ENCODE peak calls at places on chromosomes 4 and X, in nine cellular contexts. C is neuronal stem cell, A is GM23248, F is upper lobe of right lung, Y is psoas muscle, G is right atrium auricular region, I is tibial artery, U is heart left ventricle, X is uterus. S is an unnamed sample.

GRCh38 chr4:121597346-121597934 is 99.3 kb downstream of the ANXA5 start:
- DNase-seq in I (no peak), U (no peak), X (no peak), A (peak; percentile 38), Y (no peak), G (no peak), F (no peak), C (no peak), S (no peak)

GRCh38 chr4:19455196-19455595 is 796.5 kb upstream of the SLIT2 start:
- DNase-seq in F (no peak), Y (no peak), X (no peak), I (no peak), G (no peak), C (no peak), A (no peak), U (no peak), S (peak; percentile 25)

GRCh38 chr4:113101669-113102068 is 52.2 kb downstream of the ANK2 start:
- DNase-seq in G (no peak), I (no peak), C (no peak), F (no peak), A (peak; percentile 65), U (no peak), X (no peak), Y (no peak), S (no peak)

GRCh38 chr4:184756399-184756798 is 22.5 kb upstream of the CENPU start:
- DNase-seq in I (peak; percentile 54), A (peak; percentile 43), G (no peak), Y (no peak), X (peak; percentile 46), C (no peak), U (no peak), F (no peak), S (no peak)

GRCh38 chrX:132858018-132858417 is 100.4 kb downstream of the HS6ST2 start:
- DNase-seq in F (no peak), U (no peak), A (no peak), Y (no peak), I (no peak), G (no peak), X (no peak), C (no peak), S (no peak)

GRCh38 chr4:184812181-184812542 is 13.6 kb downstream of the ACSL1 start:
- DNase-seq in I (no peak), A (no peak), U (no peak), Y (no peak), G (no peak), X (no peak), C (no peak), F (no peak), S (no peak)

GRCh38 chr4:27463816-27464215 is 603.2 kb downstream of the STIM2 start:
- DNase-seq in U (no peak), F (no peak), X (no peak), C (no peak), Y (no peak), I (no peak), G (no peak), A (peak; percentile 42), S (no peak)

GRCh38 chr4:128571747-128572146 is 237.8 kb upstream of the JADE1 start:
- DNase-seq in U (no peak), A (peak; percentile 93), I (peak; percentile 75), Y (no peak), F (no peak), X (peak; percentile 67), G (peak; percentile 76), C (no peak), S (no peak)

GRCh38 chrX:11641368-11641767 is 24.4 kb downstream of the ARHGAP6 start:
- DNase-seq in C (no peak), G (no peak), F (no peak), X (no peak), A (peak; percentile 19), Y (no peak), I (no peak), U (no peak), S (no peak)

GRCh38 chrX:101347859-101348451 is 587 bp downstream of the TIMM8A start:
- DNase-seq in F (no peak), U (no peak), C (no peak), G (no peak), Y (no peak), A (peak; percentile 59), I (no peak), X (no peak), S (no peak)

GRCh38 chr4:154349829-154350228 is 141.8 kb downstream of the DCHS2 start:
- DNase-seq in F (no peak), A (peak; percentile 37), I (no peak), Y (no peak), X (no peak), G (no peak), U (no peak), C (no peak), S (no peak)

GRCh38 chr4:37976513-37976912 is 16.3 kb downstream of the PTTG2 start:
- DNase-seq in Y (no peak), U (no peak), A (peak; percentile 34), X (no peak), I (no peak), C (no peak), F (no peak), G (no peak), S (no peak)

DNA sequence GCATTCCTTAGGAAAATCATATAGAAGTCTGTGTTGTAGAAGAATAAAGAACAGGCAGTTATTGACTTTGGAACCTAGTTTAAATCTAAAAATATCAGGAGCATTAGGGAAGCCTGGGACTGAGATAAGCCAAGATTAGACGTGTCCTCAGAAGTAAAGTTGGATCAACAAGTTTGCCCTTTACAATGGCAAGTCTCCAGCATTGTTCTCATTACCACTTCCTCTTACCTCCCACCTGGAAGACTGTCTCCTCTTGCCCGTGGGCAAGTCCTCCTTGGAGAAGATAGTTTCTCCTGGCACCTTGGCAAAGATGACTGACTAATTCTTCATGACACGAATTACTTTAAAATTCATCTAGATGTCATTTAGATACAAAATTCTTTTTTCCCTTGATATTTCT is 37.8 kb downstream of the CNKSR2 start:
- DNase-seq in U (no peak), A (peak; percentile 10), G (no peak), F (no peak), C (no peak), I (no peak), Y (no peak), X (no peak), S (no peak)
- H3K27ac ChIP-seq in U (no peak overlapping the region), A (peak overlapping the region; percentile 43), G (no peak overlapping the region), F (no peak overlapping the region), C (no peak overlapping the region), I (no peak overlapping the region), Y (no peak overlapping the region), X (no peak overlapping the region), S (no peak overlapping the region)

GRCh38 chr4:49036528-49036927 is 50.5 kb downstream of the CWH43 start:
- DNase-seq in X (no peak), U (no peak), C (no peak), I (no peak), G (no peak), A (no peak), F (no peak), Y (no peak), S (no peak)
- H3K9me3 ChIP-seq in X (no peaks in the 10 kb centered on the region), U (no peaks in the 10 kb centered on the region), C (no peaks in the 10 kb centered on the region), I (no peaks in the 10 kb centered on the region), G (no peaks in the 10 kb centered on the region), A (no peaks in the 10 kb centered on the region), F (no peaks in the 10 kb centered on the region), Y (no peaks in the 10 kb centered on the region), S (no peaks in the 10 kb centered on the region)

DNA sequence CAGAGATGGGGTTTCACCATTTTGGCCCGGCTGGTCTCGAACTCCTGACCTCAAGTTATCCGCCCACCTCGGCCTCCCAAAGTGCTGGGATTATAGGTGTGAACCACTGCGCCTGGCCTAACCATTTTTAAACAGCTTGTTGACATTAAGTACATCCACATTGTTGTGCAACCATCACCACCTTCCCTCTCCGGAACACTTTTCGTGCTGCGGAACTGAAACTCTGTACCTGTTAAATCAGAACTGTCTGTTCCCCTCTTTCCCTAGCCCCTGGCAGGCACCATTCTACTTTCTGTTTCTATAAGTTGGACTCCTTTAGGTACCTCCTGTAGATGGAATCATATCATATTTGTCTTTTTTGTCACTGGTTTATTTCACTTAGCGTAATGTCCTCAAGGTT is 9.5 kb downstream of the FHDC1 start:
- DNase-seq in U (no peak), G (no peak), Y (no peak), I (no peak), C (no peak), F (no peak), A (no peak), X (no peak), S (no peak)
- H3K27ac ChIP-seq in U (no peak overlapping the region), G (no peak overlapping the region), Y (no peak overlapping the region), I (no peak overlapping the region), C (no peak overlapping the region), F (no peak overlapping the region), A (no peak overlapping the region), X (no peak overlapping the region), S (no peak overlapping the region)

DNA sequence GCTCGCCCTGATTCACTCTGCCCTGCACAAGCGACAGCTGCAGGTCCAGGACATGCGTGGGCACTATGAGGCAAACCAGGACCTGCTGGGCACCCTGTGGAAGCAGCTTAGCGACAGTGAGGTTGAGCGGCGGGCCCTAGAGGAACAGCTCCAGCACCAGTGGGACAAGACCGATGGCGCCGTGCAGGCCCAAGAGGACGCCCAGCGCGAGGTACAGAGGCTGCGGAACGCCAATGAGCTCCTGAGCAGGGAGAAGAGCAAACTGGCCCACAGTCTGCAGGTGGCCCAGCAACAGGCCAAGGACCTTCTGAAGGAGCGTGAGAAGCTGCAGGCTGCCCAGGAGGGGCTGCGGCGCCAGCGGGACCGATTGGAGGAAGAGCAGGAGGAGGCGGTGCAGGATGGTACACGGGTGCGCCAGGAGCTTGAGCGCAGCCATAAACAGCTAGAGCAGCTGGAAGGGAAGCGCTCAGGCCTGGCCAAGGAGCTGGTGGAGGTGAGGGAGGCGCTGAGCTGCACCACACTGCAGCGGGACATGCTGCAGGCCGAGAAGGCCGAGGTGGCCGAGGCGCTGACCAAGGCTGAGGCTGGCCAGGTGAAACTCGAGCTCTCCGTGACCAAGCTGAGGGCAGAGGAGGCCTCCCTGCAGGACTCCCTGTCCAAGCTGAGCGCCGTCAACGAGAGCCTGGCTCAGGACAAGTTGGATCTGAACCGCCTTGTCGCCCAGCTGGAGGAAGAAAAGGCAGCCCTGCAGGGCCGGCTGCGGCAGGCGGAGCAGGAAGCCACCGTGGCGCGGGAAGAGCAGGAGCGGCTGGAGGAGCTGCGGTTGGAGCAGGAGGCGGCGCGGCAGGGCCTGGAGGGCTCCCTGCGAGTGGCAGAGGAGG is 12.8 kb downstream of the SMIM10L2A start:
- DNase-seq in X (no peak), I (no peak), Y (no peak), U (no peak), A (no peak), G (no peak), C (no peak), F (peak; percentile 32), S (no peak)
- H3K9me3 ChIP-seq in X (no peaks in the 10 kb centered on the region), I (no peaks in the 10 kb centered on the region), Y (no peaks in the 10 kb centered on the region), U (no peaks in the 10 kb centered on the region), A (no peaks in the 10 kb centered on the region), G (peaks cover 11% of the 10 kb centered on the region), C (no peaks in the 10 kb centered on the region), F (no peaks in the 10 kb centered on the region), S (no peaks in the 10 kb centered on the region)